ENCODE peak calls at places on chromosomes 7 and 10, in four cellular contexts. V is upper lobe of right lung, T is Karpas-422, C is gastrocnemius medialis. H is an unnamed sample.

GRCh38 chr7:129855234-129855673 is 97.5 kb downstream of the UBE2H start:
- DNase-seq in V (no peak), T (no peak), C (no peak), H (no peak)

GRCh38 chr7:6640246-6640721 is 3.2 kb downstream of the ZNF316 start:
- DNase-seq in V (no peak), T (peak), C (no peak), H (no peak)

GRCh38 chr7:70788276-70788675 is 343.7 kb upstream of the GALNT17 start:
- DNase-seq in V (no peak), T (no peak), C (no peak), H (no peak)

GRCh38 chr7:15972767-15973362 is 286.4 kb upstream of the MEOX2 start:
- DNase-seq in V (no peak), T (no peak), C (no peak), H (no peak)

GRCh38 chr7:41693150-41693997 is 9.5 kb downstream of the INHBA start:
- DNase-seq in V (no peak), T (no peak), C (no peak), H (no peak)

GRCh38 chr10:6119423-6119822 is 30.6 kb downstream of the RBM17 start:
- DNase-seq in V (no peak), T (no peak), C (no peak), H (no peak)

GRCh38 chr7:31432831-31433340 is 81.0 kb upstream of the ITPRID1 start:
- DNase-seq in V (no peak), T (no peak), C (no peak), H (no peak)

GRCh38 chr7:148773344-148773743 is 74.6 kb downstream of the CUL1 start:
- DNase-seq in V (no peak), T (no peak), C (no peak), H (no peak)

GRCh38 chr7:150428671-150429451 is 21.6 kb upstream of the GIMAP8 start:
- DNase-seq in V (peak), T (no peak), C (no peak), H (no peak)

H was measured in spleen.